ENCODE peak calls at places on chromosomes 3 and 15, in eight cellular contexts. Q is ovary; U is aorta; Z is neural crest cell; E is islet precursor cell; K is HTR-8/SVneo; W is cortex of kidney; T is activated CD8-positive, alpha-beta memory T cell treated with anti-CD3 and anti-CD28 coated beads for 24 hours. P is an unnamed sample.

GRCh38 chr3:63763156-63763555 is 55.9 kb upstream of the C3orf49 start:
- DNase-seq in Q (no peak), U (no peak), Z (no peak), E (no peak), K (peak), W (no peak), T (no peak), P (no peak)

GRCh38 chr15:38682861-38683260 is 118.2 kb upstream of the RASGRP1 start:
- DNase-seq in Q (no peak), U (no peak), Z (no peak), E (no peak), K (no peak), W (no peak), T (no peak), P (no peak)

GRCh38 chr3:4994144-4994730 is 15.0 kb downstream of the BHLHE40 start:
- DNase-seq in Q (no peak), U (no peak), Z (no peak), E (no peak), K (no peak), W (no peak), T (peak), P (no peak)

GRCh38 chr3:23981955-23982354 is 36.9 kb downstream of the NR1D2 start:
- DNase-seq in Q (no peak), U (no peak), Z (no peak), E (peak), K (no peak), W (no peak), T (no peak), P (no peak)

GRCh38 chr15:87207945-87208580 is 1048.5 kb downstream of the NTRK3 start:
- DNase-seq in Q (no peak), U (no peak), Z (no peak), E (no peak), K (peak), W (no peak), T (no peak), P (no peak)

GRCh38 chr3:125317761-125318496 is 57.2 kb downstream of the ZNF148 start:
- DNase-seq in Q (no peak), U (no peak), Z (no peak), E (no peak), K (no peak), W (no peak), T (no peak), P (no peak)

GRCh38 chr15:89833966-89834365 is 19.3 kb upstream of the ANPEP start:
- DNase-seq in Q (no peak), U (no peak), Z (no peak), E (no peak), K (no peak), W (no peak), T (no peak), P (no peak)

GRCh38 chr3:4006288-4006687 is 207.1 kb downstream of the LRRN1 start:
- DNase-seq in Q (no peak), U (no peak), Z (no peak), E (no peak), K (no peak), W (no peak), T (no peak), P (peak)

GRCh38 chr15:46576611-46577010 is 941.8 kb downstream of the SQOR start:
- DNase-seq in Q (no peak), U (no peak), Z (no peak), E (no peak), K (peak), W (no peak), T (no peak), P (no peak)